ENCODE peak calls at places on chromosomes 3 and 15, in eight cellular contexts. H, D, E, Y, J, G, V and B are unnamed samples.

GRCh38 chr3:29618395-29619291 is 337.8 kb downstream of the RBMS3 start:
- DNase-seq in H (no peak), D (no peak), E (peak), Y (no peak), J (no peak), G (no peak), V (no peak), B (no peak)

GRCh38 chr3:117820900-117821299 is 1111.3 kb downstream of the TUSC7 start:
- DNase-seq in H (peak), D (no peak), E (peak), Y (no peak), J (no peak), G (peak), V (no peak), B (no peak)

GRCh38 chr3:170802164-170803151 is 67.5 kb downstream of the RPL22L1 start:
- DNase-seq in H (peak), D (no peak), E (peak), Y (no peak), J (no peak), G (peak), V (no peak), B (no peak)

GRCh38 chr3:185940951-185941350 is 3.1 kb upstream of the TRA2B start:
- DNase-seq in H (no peak), D (no peak), E (peak), Y (no peak), J (no peak), G (no peak), V (no peak), B (no peak)

GRCh38 chr15:64343222-64343621 is 12.8 kb downstream of the CSNK1G1 start:
- DNase-seq in H (no peak), D (no peak), E (no peak), Y (no peak), J (no peak), G (peak), V (no peak), B (no peak)

GRCh38 chr3:123442908-123443307 is 6.0 kb downstream of the ADCY5 start:
- DNase-seq in H (no peak), D (no peak), E (no peak), Y (no peak), J (no peak), G (no peak), V (no peak), B (no peak)

GRCh38 chr3:150330174-150330573 is 77.9 kb upstream of the TSC22D2 start:
- DNase-seq in H (no peak), D (no peak), E (no peak), Y (no peak), J (no peak), G (no peak), V (no peak), B (no peak)

GRCh38 chr15:77838061-77838460 is 205.3 kb upstream of the LINGO1 start:
- DNase-seq in H (no peak), D (no peak), E (no peak), Y (no peak), J (no peak), G (no peak), V (no peak), B (peak)

GRCh38 chr15:64630403-64631107 is 144.8 kb downstream of the RBPMS2 start:
- DNase-seq in H (no peak), D (no peak), E (no peak), Y (no peak), J (no peak), G (no peak), V (no peak), B (no peak)

GRCh38 chr3:13665582-13666226 is 116.8 kb downstream of the FBLN2 start:
- DNase-seq in H (no peak), D (no peak), E (no peak), Y (no peak), J (no peak), G (no peak), V (no peak), B (no peak)

GRCh38 chr15:69807752-69808151 is 290.0 kb downstream of the TLE3 start:
- DNase-seq in H (no peak), D (no peak), E (no peak), Y (no peak), J (no peak), G (no peak), V (no peak), B (no peak)

GRCh38 chr3:24451461-24452099 is 43.1 kb downstream of the THRB start:
- DNase-seq in H (no peak), D (no peak), E (peak), Y (peak), J (no peak), G (no peak), V (no peak), B (peak)

GRCh38 chr3:14532691-14533456 is 7.3 kb downstream of the GRIP2 start:
- DNase-seq in H (no peak), D (no peak), E (peak), Y (no peak), J (no peak), G (no peak), V (no peak), B (no peak)

GRCh38 chr15:90681480-90681879 is 35.7 kb upstream of the BLM start:
- DNase-seq in H (peak), D (no peak), E (peak), Y (no peak), J (no peak), G (peak), V (no peak), B (no peak)

GRCh38 chr3:33105341-33105943 is 8.4 kb upstream of the CRTAP start:
- DNase-seq in H (no peak), D (no peak), E (no peak), Y (no peak), J (no peak), G (no peak), V (no peak), B (no peak)

GRCh38 chr15:74422723-74423442 is 10.9 kb downstream of the SEMA7A start:
- DNase-seq in H (no peak), D (no peak), E (peak), Y (no peak), J (no peak), G (peak), V (no peak), B (no peak)

GRCh38 chr3:81550415-81550814 is 211.0 kb downstream of the GBE1 start:
- DNase-seq in H (no peak), D (no peak), E (peak), Y (no peak), J (no peak), G (peak), V (no peak), B (no peak)

GRCh38 chr3:159711560-159712333 is 276.9 kb upstream of the IL12A start:
- DNase-seq in H (peak), D (no peak), E (peak), Y (no peak), J (no peak), G (peak), V (no peak), B (no peak)

GRCh38 chr3:46349484-46350261 is 4.2 kb upstream of the CCR2 start:
- DNase-seq in H (no peak), D (peak), E (no peak), Y (no peak), J (no peak), G (no peak), V (no peak), B (no peak)

GRCh38 chr3:24242012-24242698 is 252.5 kb downstream of the THRB start:
- DNase-seq in H (no peak), D (no peak), E (peak), Y (no peak), J (no peak), G (peak), V (peak), B (no peak)

GRCh38 chr3:13308406-13308805 is 111.7 kb downstream of the NUP210 start:
- DNase-seq in H (peak), D (no peak), E (peak), Y (peak), J (peak), G (peak), V (peak), B (no peak)

GRCh38 chr3:129611812-129612349 is 5.4 kb upstream of the PLXND1 start:
- DNase-seq in H (no peak), D (no peak), E (no peak), Y (no peak), J (no peak), G (no peak), V (no peak), B (peak)

GRCh38 chr3:10338164-10338470 is 17.2 kb upstream of the SEC13 start:
- DNase-seq in H (no peak), D (no peak), E (no peak), Y (no peak), J (no peak), G (no peak), V (no peak), B (no peak)

GRCh38 chr15:62896969-62897486 is 145.5 kb upstream of the TPM1 start:
- DNase-seq in H (peak), D (no peak), E (peak), Y (no peak), J (no peak), G (peak), V (no peak), B (peak)